ENCODE peak calls at places on chromosomes 5 and 9, in six cellular contexts. S is colonic mucosa, P is fibroblast of lung, Z is endodermal cell, E is SK-N-SH, J is IMR-90. L is an unnamed sample. For H3K4me1, the result is how much of the 10 kb centered on the place peaks cover.

GRCh38 chr5:107975568-107975967 is 304.8 kb upstream of the EFNA5 start:
- DNase-seq in S (no peak), P (no peak), Z (no peak), E (no peak), J (no peak), L (no peak)

GRCh38 chr9:129148463-129149204 is 29.4 kb downstream of the IER5L start:
- DNase-seq in S (no peak), P (no peak), Z (no peak), E (no peak), J (no peak), L (no peak)

GRCh38 chr5:14449052-14449661 is 132.4 kb upstream of the OTULINL start:
- DNase-seq in S (peak), P (peak), Z (no peak), E (peak), J (peak), L (no peak)

GRCh38 chr5:113450366-113451328 is 15.9 kb upstream of the TSSK1B start:
- DNase-seq in S (no peak), P (peak), Z (no peak), E (no peak), J (peak), L (no peak)

GRCh38 chr9:98774746-98775145 is 21.6 kb downstream of the ANKS6 start:
- DNase-seq in S (peak), P (no peak), Z (peak), E (peak), J (no peak), L (no peak)

GRCh38 chr9:136533775-136534157 is 12.1 kb downstream of the NOTCH1 start:
- DNase-seq in S (peak), P (no peak), Z (no peak), E (no peak), J (no peak), L (peak)

GRCh38 chr5:173466227-173466626 is 138.0 kb upstream of the STC2 start:
- DNase-seq in S (no peak), P (no peak), Z (no peak), E (no peak), J (no peak), L (no peak)

GRCh38 chr5:127909078-127909477 is 174.5 kb upstream of the SLC12A2 start:
- DNase-seq in S (peak), P (peak), Z (peak), E (peak), J (peak), L (no peak)

GRCh38 chr5:10513501-10514442 is 50.1 kb upstream of the ANKRD33B start:
- DNase-seq in S (no peak), P (peak), Z (peak), E (no peak), J (peak), L (no peak)

GRCh38 chr9:107172160-107172978 is 110.7 kb upstream of the RAD23B start:
- DNase-seq in S (peak), P (peak), Z (peak), E (peak), J (peak), L (no peak)

GRCh38 chr5:160747963-160748362 is 104.0 kb downstream of the ATP10B start:
- DNase-seq in S (no peak), P (no peak), Z (no peak), E (no peak), J (no peak), L (no peak)

GRCh38 chr5:1125030-1125357 is 13.1 kb upstream of the SLC12A7 start:
- DNase-seq in S (no peak), P (peak), Z (no peak), E (peak), J (peak), L (no peak)

GRCh38 chr5:170865622-170866021 is 3.8 kb downstream of the RANBP17 start:
- DNase-seq in S (no peak), P (no peak), Z (no peak), E (no peak), J (no peak), L (no peak)

GRCh38 chr5:102670224-102670836 is 84.8 kb upstream of the PAM start:
- DNase-seq in S (no peak), P (no peak), Z (peak), E (peak), J (no peak), L (no peak)

GRCh38 chr5:122352331-122352730 is 40.3 kb downstream of the SNCAIP start:
- DNase-seq in S (no peak), P (peak), Z (no peak), E (no peak), J (peak), L (no peak)

GRCh38 chr5:109936996-109937395 is 247.3 kb downstream of the MAN2A1 start:
- DNase-seq in S (no peak), P (no peak), Z (no peak), E (no peak), J (no peak), L (no peak)

GRCh38 chr5:137617806-137618205 is 118.1 kb downstream of the KLHL3 start:
- DNase-seq in S (no peak), P (peak), Z (no peak), E (no peak), J (peak), L (no peak)

GRCh38 chr5:58898538-58898937 is 315.7 kb downstream of the RAB3C start:
- DNase-seq in S (no peak), P (no peak), Z (peak), E (no peak), J (no peak), L (no peak)

GRCh38 chr5:172312286-172312685 is 28.7 kb upstream of the UBTD2 start:
- DNase-seq in S (no peak), P (no peak), Z (peak), E (no peak), J (no peak), L (no peak)

GRCh38 chr9:26058111-26058895 is 380.1 kb upstream of the TUSC1 start:
- DNase-seq in S (no peak), P (no peak), Z (no peak), E (no peak), J (no peak), L (no peak)

GRCh38 chr5:138901716-138902115 is 26.6 kb upstream of the LRRTM2 start:
- DNase-seq in S (no peak), P (no peak), Z (no peak), E (no peak), J (no peak), L (no peak)

GRCh38 chr5:115379622-115380344 is 83.3 kb upstream of the CCDC112 start:
- DNase-seq in S (peak), P (no peak), Z (no peak), E (no peak), J (no peak), L (peak)

GRCh38 chr5:35438288-35438687 is 179.4 kb upstream of the SPEF2 start:
- DNase-seq in S (no peak), P (no peak), Z (no peak), E (no peak), J (no peak), L (no peak)

GRCh38 chr5:63401434-63402046 is 560.7 kb downstream of the HTR1A start:
- DNase-seq in S (peak), P (peak), Z (peak), E (peak), J (peak), L (no peak)

GRCh38 chr5:90558344-90559192 is at the start of gene ADGRV1:
- DNase-seq in S (peak), P (peak), Z (peak), E (peak), J (peak), L (peak)

GRCh38 chr5:10601246-10602030 is 37.6 kb downstream of the ANKRD33B start:
- DNase-seq in S (peak), P (peak), Z (peak), E (peak), J (peak), L (peak)

GRCh38 chr9:4666042-4666699 is at the start of gene SPATA6L:
- DNase-seq in S (peak), P (peak), Z (peak), E (peak), J (peak), L (peak)

GRCh38 chr5:6448141-6448491 is 543 bp upstream of the UBE2QL1 start:
- DNase-seq in S (no peak), P (no peak), Z (no peak), E (no peak), J (no peak), L (no peak)

GRCh38 chr9:97529363-97530076 is 28.1 kb downstream of the TMOD1 start:
- DNase-seq in S (no peak), P (no peak), Z (no peak), E (no peak), J (peak), L (no peak)

GRCh38 chr5:136249678-136250266 is 56.8 kb upstream of the SMIM32 start:
- DNase-seq in S (peak), P (peak), Z (peak), E (peak), J (peak), L (no peak)

GRCh38 chr5:27594141-27594540 is 555.8 kb upstream of the CDH9 start:
- DNase-seq in S (no peak), P (no peak), Z (no peak), E (no peak), J (no peak), L (no peak)

GRCh38 chr9:86405086-86405491 is 50.9 kb upstream of the TUT7 start:
- DNase-seq in S (no peak), P (peak), Z (no peak), E (no peak), J (no peak), L (no peak)

GRCh38 chr9:93114984-93115335 is 18.9 kb downstream of the CARD19 start:
- DNase-seq in S (no peak), P (no peak), Z (no peak), E (no peak), J (no peak), L (peak)

GRCh38 chr9:126114409-126114760 is 212.2 kb upstream of the MVB12B start:
- DNase-seq in S (no peak), P (no peak), Z (peak), E (no peak), J (no peak), L (peak)

GRCh38 chr5:142960309-142960696 is 190.1 kb downstream of the ARHGAP26 start:
- DNase-seq in S (no peak), P (peak), Z (no peak), E (no peak), J (peak), L (no peak)

GRCh38 chr9:122036988-122037387 is 56.1 kb downstream of the TTLL11 start:
- DNase-seq in S (no peak), P (peak), Z (no peak), E (no peak), J (peak), L (no peak)

GRCh38 chr5:64834611-64835010 is 65.9 kb downstream of the CWC27 start:
- DNase-seq in S (no peak), P (no peak), Z (no peak), E (no peak), J (no peak), L (no peak)

GRCh38 chr5:71910741-71911140 is 191.7 kb downstream of the CARTPT start:
- DNase-seq in S (no peak), P (peak), Z (no peak), E (no peak), J (peak), L (no peak)

GRCh38 chr9:78029601-78030552 is 1.7 kb downstream of the GNAQ start:
- DNase-seq in S (peak), P (peak), Z (no peak), E (no peak), J (peak), L (no peak)

DNA sequence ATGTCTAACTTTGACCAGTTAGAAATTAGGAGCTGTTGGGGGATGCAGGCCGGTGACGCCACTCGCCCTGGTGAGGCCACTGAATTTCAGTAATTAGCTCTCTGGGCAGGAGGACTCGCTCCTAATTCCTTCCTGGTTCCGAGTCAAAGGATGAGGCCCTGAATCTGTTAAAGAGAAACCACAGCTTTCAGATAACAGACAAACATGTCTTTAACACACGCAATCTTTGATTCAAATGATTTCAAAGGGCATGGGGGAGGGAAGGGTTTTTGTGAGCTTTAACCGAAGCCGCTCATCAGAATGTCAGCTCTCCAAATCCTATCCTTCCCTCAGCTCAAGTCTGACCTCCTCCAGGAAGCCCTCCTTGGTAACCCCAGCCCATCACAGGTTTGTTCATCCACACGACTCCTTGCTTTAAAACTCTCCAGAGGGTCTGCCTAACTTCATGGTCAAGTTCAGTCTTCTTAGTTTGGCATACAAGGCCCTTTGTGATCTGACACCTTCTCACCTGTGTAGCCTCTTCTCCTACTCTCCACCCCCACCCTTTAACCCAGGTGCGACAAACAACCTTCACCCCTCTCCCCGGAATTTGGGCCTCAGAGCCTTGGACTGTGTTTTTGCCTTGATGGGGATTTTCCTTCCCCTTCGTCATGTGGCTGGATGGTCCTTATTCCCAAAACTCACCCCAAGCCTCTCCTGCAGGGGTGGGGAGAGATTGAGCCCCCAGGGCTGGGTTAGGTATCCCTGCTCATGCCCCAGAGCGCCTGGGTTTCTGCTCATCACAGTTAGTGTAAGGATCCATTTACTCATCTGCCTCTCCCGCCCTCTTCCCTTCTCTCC is 13.6 kb upstream of the PHF19 start:
- DNase-seq in S (no peak), P (peak), Z (no peak), E (no peak), J (no peak), L (no peak)
- H3K9ac ChIP-seq in S (no peak), P (no peak), Z (no peak), E (no peak), J (no peak), L (no peak)

DNA sequence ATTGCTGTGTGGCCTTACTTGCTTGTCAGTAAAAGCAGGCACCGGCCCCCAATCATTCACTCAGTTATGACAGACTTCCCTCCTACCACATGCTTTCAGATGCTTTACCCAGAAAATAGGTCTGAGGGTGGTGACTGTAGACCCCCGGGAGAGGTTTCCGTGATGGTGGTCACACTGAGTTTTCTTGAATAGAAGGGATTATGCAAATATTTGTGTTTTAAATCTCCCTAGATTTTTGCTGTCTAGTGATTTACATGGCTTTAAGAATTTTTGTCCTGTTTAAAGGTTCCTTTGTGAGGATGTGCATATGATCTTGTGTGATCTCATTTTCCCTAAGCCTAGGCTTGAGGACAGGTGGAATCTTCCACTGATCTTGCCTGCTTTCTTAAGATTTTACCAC is 281.7 kb downstream of the FANCC start:
- DNase-seq in S (no peak), P (no peak), Z (no peak), E (no peak), J (no peak), L (no peak)
- H3K4me3 ChIP-seq in S (no peak), P (no peak), Z (no peak), E (no peak), J (no peak), L (no peak)

DNA sequence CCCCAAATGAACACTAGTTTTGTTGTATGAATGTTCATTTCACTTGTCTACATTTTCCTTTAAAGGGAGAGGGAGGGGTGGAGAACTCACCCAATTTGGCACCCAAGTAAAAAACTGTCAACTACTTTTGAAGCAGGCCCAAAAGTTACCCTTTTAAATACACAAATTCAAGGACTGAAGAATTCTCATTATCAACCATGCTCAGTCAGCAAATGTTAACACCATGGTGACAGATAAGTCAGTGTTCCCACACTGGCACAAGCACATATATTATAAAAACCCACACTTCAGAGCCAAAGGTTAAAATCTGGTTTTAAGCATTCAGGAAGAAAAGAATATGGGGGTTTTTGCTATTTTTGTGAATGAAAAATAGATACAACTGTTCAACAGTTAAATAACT is 31.6 kb downstream of the CSNK1A1 start:
- DNase-seq in S (no peak), P (no peak), Z (no peak), E (no peak), J (no peak), L (no peak)
- H3K4me1 ChIP-seq in S (under half), P (under half), Z (under half), E (under half), J (under half), L (under half)

DNA sequence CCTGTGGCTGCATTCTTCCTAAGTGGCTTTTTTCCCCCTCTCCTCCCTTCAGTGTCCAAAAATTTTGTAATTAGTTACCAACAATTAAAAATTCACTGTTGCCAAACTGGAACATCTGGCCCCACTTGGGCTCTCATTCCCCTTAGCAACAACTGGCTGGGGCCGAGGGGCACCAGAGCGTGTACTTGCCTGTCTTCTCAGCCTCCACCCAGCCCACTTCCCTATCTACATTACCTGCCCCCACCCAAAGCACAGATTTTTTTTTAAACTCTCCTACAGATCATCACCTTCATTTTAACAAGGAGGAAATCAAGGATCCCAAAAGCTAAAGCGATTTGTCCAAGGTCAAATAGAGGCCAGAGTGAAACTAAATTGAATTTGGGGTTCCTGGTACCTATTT is 278.8 kb downstream of the EBF1 start:
- DNase-seq in S (no peak), P (no peak), Z (no peak), E (no peak), J (no peak), L (no peak)
- H3K9ac ChIP-seq in S (no peak), P (no peak), Z (no peak), E (no peak), J (no peak), L (no peak)

GRCh38 chr5:78467140-78467539 is 106.7 kb downstream of the SCAMP1 start:
- DNase-seq in S (no peak), P (no peak), Z (no peak), E (no peak), J (no peak), L (no peak)
- H3K4me3 ChIP-seq in S (no peak), P (no peak), Z (no peak), E (no peak), J (no peak), L (no peak)

GRCh38 chr9:134407123-134407779 is 81.0 kb downstream of the RXRA start:
- DNase-seq in S (peak), P (peak), Z (peak), E (peak), J (peak), L (peak)
- H3K4me1 ChIP-seq in S (under half), P (under half), Z (under half), E (under half), J (under half), L (under half)

GRCh38 chr9:76866689-76867088 is 39.2 kb downstream of the PRUNE2 start:
- DNase-seq in S (no peak), P (peak), Z (no peak), E (no peak), J (peak), L (no peak)
- H3K9ac ChIP-seq in S (no peak), P (no peak), Z (no peak), E (peak), J (no peak), L (no peak)

DNA sequence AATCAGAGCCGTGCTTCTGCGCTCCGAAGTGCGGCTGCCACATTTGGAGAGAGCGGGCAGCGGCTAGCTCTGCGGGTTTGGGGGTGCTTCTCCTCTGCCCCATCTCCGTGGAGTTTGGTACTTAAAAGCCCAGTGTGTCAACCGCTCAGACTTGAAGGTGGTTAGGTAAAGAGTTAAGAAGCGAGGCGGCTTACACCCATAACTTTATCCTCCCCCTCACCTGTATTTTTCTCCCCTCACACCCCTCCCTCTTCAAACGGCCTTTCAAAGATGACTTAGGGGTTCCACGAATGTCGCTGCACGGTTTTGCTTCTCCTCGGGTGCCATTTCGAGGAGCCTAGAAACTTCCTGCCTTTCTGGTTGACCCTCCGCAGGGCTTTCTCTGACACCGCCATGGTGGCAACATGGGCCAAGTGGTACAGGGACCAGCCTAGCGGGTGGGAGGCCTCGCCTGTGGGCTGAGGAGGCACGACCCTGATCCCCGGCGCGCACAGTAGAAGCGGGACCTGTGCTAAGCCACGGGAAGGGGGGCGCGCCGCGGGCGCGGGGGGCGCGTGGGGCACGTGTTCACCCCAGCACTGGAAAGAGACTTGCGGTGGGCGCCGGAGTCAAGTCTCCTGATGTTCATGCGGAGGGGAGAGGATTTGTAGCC is 31.8 kb upstream of the NFIB start:
- DNase-seq in S (no peak), P (no peak), Z (peak), E (peak), J (no peak), L (no peak)
- H3K4me3 ChIP-seq in S (no peak), P (no peak), Z (peak), E (no peak), J (no peak), L (peak)

GRCh38 chr9:128067622-128067897 is 440 bp upstream of the NAIF1 start:
- DNase-seq in S (no peak), P (no peak), Z (no peak), E (no peak), J (no peak), L (no peak)
- H3K4me1 ChIP-seq in S (under half), P (under half), Z (under half), E (under half), J (under half), L (under half)

DNA sequence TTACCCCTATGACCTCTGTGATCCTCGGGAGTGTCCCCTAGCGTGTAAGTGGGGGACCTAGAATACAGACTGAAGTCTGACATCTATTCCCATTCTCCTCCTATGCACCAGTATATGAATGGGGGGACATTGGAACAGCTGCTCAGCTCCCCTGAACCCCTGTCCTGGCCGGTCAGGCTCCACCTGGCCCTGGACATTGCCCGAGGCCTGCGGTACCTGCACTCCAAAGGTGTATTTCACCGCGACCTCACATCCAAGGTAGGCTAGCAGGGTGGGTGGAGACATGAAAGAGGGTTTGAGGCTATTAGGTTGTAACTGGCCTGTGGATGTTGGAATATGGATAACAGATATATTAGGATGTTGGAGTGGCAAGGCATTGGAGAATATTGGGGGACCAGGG is 1.7 kb downstream of the TESK1 start:
- DNase-seq in S (no peak), P (no peak), Z (no peak), E (no peak), J (no peak), L (no peak)
- H3K9ac ChIP-seq in S (no peak), P (no peak), Z (no peak), E (peak), J (no peak), L (peak)

L was measured in kidney.